ENCODE peak calls at places on chromosomes 7 and 10, in eight cellular contexts. One of them, this sample, is unnamed.

GRCh38 chr7:123687161-123687560 is 31.5 kb downstream of the LMOD2 start:
- DNase-seq in stimulated activated effector memory CD8-positive, alpha-beta T cell treated with anti-CD3 and anti-CD28 coated beads, Interleukin-12 subunit alpha, Interleukin-12 subunit beta, amount 100 ng/mL, for 72 hours: no peak
- DNase-seq in H9: no peak
- DNase-seq in fibroblast of mammary gland: no peak
- DNase-seq in NCI-H2171: no peak
- DNase-seq in stomach: no peak
- DNase-seq in HEK293T: no peak
- DNase-seq in Ammon's horn: no peak
- DNase-seq in this sample: no peak

GRCh38 chr7:108613147-108613948 is 43.7 kb downstream of the DNAJB9 start:
- DNase-seq in stimulated activated effector memory CD8-positive, alpha-beta T cell treated with anti-CD3 and anti-CD28 coated beads, Interleukin-12 subunit alpha, Interleukin-12 subunit beta, amount 100 ng/mL, for 72 hours: no peak
- DNase-seq in H9: no peak
- DNase-seq in fibroblast of mammary gland: peak
- DNase-seq in NCI-H2171: peak
- DNase-seq in stomach: no peak
- DNase-seq in HEK293T: peak
- DNase-seq in Ammon's horn: peak
- DNase-seq in this sample: no peak

GRCh38 chr10:128869101-128869712 is 597.8 kb upstream of the MGMT start:
- DNase-seq in stimulated activated effector memory CD8-positive, alpha-beta T cell treated with anti-CD3 and anti-CD28 coated beads, Interleukin-12 subunit alpha, Interleukin-12 subunit beta, amount 100 ng/mL, for 72 hours: no peak
- DNase-seq in H9: no peak
- DNase-seq in fibroblast of mammary gland: no peak
- DNase-seq in NCI-H2171: no peak
- DNase-seq in stomach: no peak
- DNase-seq in HEK293T: no peak
- DNase-seq in Ammon's horn: no peak
- DNase-seq in this sample: no peak

GRCh38 chr7:143979999-143980398 is 20.1 kb upstream of the OR6B1 start:
- DNase-seq in stimulated activated effector memory CD8-positive, alpha-beta T cell treated with anti-CD3 and anti-CD28 coated beads, Interleukin-12 subunit alpha, Interleukin-12 subunit beta, amount 100 ng/mL, for 72 hours: no peak
- DNase-seq in H9: no peak
- DNase-seq in fibroblast of mammary gland: no peak
- DNase-seq in NCI-H2171: no peak
- DNase-seq in stomach: peak
- DNase-seq in HEK293T: no peak
- DNase-seq in Ammon's horn: no peak
- DNase-seq in this sample: no peak

GRCh38 chr7:42097756-42098155 is 139.3 kb downstream of the GLI3 start:
- DNase-seq in stimulated activated effector memory CD8-positive, alpha-beta T cell treated with anti-CD3 and anti-CD28 coated beads, Interleukin-12 subunit alpha, Interleukin-12 subunit beta, amount 100 ng/mL, for 72 hours: no peak
- DNase-seq in H9: no peak
- DNase-seq in fibroblast of mammary gland: peak
- DNase-seq in NCI-H2171: no peak
- DNase-seq in stomach: no peak
- DNase-seq in HEK293T: peak
- DNase-seq in Ammon's horn: no peak
- DNase-seq in this sample: no peak

GRCh38 chr10:94361161-94361794 is 1.5 kb downstream of the NOC3L start:
- DNase-seq in stimulated activated effector memory CD8-positive, alpha-beta T cell treated with anti-CD3 and anti-CD28 coated beads, Interleukin-12 subunit alpha, Interleukin-12 subunit beta, amount 100 ng/mL, for 72 hours: no peak
- DNase-seq in H9: no peak
- DNase-seq in fibroblast of mammary gland: peak
- DNase-seq in NCI-H2171: no peak
- DNase-seq in stomach: peak
- DNase-seq in HEK293T: no peak
- DNase-seq in Ammon's horn: no peak
- DNase-seq in this sample: no peak

GRCh38 chr7:155459867-155460461 is 2.0 kb downstream of the EN2 start:
- DNase-seq in stimulated activated effector memory CD8-positive, alpha-beta T cell treated with anti-CD3 and anti-CD28 coated beads, Interleukin-12 subunit alpha, Interleukin-12 subunit beta, amount 100 ng/mL, for 72 hours: no peak
- DNase-seq in H9: no peak
- DNase-seq in fibroblast of mammary gland: no peak
- DNase-seq in NCI-H2171: no peak
- DNase-seq in stomach: no peak
- DNase-seq in HEK293T: no peak
- DNase-seq in Ammon's horn: no peak
- DNase-seq in this sample: no peak

GRCh38 chr10:92574545-92575377 is 868 bp upstream of the IDE start:
- DNase-seq in stimulated activated effector memory CD8-positive, alpha-beta T cell treated with anti-CD3 and anti-CD28 coated beads, Interleukin-12 subunit alpha, Interleukin-12 subunit beta, amount 100 ng/mL, for 72 hours: no peak
- DNase-seq in H9: no peak
- DNase-seq in fibroblast of mammary gland: peak
- DNase-seq in NCI-H2171: no peak
- DNase-seq in stomach: no peak
- DNase-seq in HEK293T: no peak
- DNase-seq in Ammon's horn: no peak
- DNase-seq in this sample: no peak

GRCh38 chr10:43396061-43396927 is 12.7 kb downstream of the HNRNPF start:
- DNase-seq in stimulated activated effector memory CD8-positive, alpha-beta T cell treated with anti-CD3 and anti-CD28 coated beads, Interleukin-12 subunit alpha, Interleukin-12 subunit beta, amount 100 ng/mL, for 72 hours: peak
- DNase-seq in H9: peak
- DNase-seq in fibroblast of mammary gland: peak
- DNase-seq in NCI-H2171: no peak
- DNase-seq in stomach: peak
- DNase-seq in HEK293T: peak
- DNase-seq in Ammon's horn: peak
- DNase-seq in this sample: peak

GRCh38 chr7:100863406-100863950 is 3.7 kb upstream of the TRIP6 start:
- DNase-seq in stimulated activated effector memory CD8-positive, alpha-beta T cell treated with anti-CD3 and anti-CD28 coated beads, Interleukin-12 subunit alpha, Interleukin-12 subunit beta, amount 100 ng/mL, for 72 hours: no peak
- DNase-seq in H9: no peak
- DNase-seq in fibroblast of mammary gland: no peak
- DNase-seq in NCI-H2171: no peak
- DNase-seq in stomach: peak
- DNase-seq in HEK293T: no peak
- DNase-seq in Ammon's horn: peak
- DNase-seq in this sample: no peak

GRCh38 chr10:75468612-75469011 is 37.2 kb downstream of the LRMDA start:
- DNase-seq in stimulated activated effector memory CD8-positive, alpha-beta T cell treated with anti-CD3 and anti-CD28 coated beads, Interleukin-12 subunit alpha, Interleukin-12 subunit beta, amount 100 ng/mL, for 72 hours: no peak
- DNase-seq in H9: no peak
- DNase-seq in fibroblast of mammary gland: no peak
- DNase-seq in NCI-H2171: no peak
- DNase-seq in stomach: no peak
- DNase-seq in HEK293T: no peak
- DNase-seq in Ammon's horn: no peak
- DNase-seq in this sample: no peak

GRCh38 chr7:9945882-9946281 is 1027.8 kb upstream of the PHF14 start:
- DNase-seq in stimulated activated effector memory CD8-positive, alpha-beta T cell treated with anti-CD3 and anti-CD28 coated beads, Interleukin-12 subunit alpha, Interleukin-12 subunit beta, amount 100 ng/mL, for 72 hours: no peak
- DNase-seq in H9: no peak
- DNase-seq in fibroblast of mammary gland: no peak
- DNase-seq in NCI-H2171: no peak
- DNase-seq in stomach: no peak
- DNase-seq in HEK293T: no peak
- DNase-seq in Ammon's horn: no peak
- DNase-seq in this sample: no peak

GRCh38 chr10:71263376-71263775 is 51.0 kb downstream of the UNC5B start:
- DNase-seq in stimulated activated effector memory CD8-positive, alpha-beta T cell treated with anti-CD3 and anti-CD28 coated beads, Interleukin-12 subunit alpha, Interleukin-12 subunit beta, amount 100 ng/mL, for 72 hours: no peak
- DNase-seq in H9: no peak
- DNase-seq in fibroblast of mammary gland: no peak
- DNase-seq in NCI-H2171: no peak
- DNase-seq in stomach: no peak
- DNase-seq in HEK293T: no peak
- DNase-seq in Ammon's horn: peak
- DNase-seq in this sample: no peak

GRCh38 chr10:133312769-133313145 is 4.0 kb downstream of the ZNF511 start:
- DNase-seq in stimulated activated effector memory CD8-positive, alpha-beta T cell treated with anti-CD3 and anti-CD28 coated beads, Interleukin-12 subunit alpha, Interleukin-12 subunit beta, amount 100 ng/mL, for 72 hours: no peak
- DNase-seq in H9: no peak
- DNase-seq in fibroblast of mammary gland: no peak
- DNase-seq in NCI-H2171: no peak
- DNase-seq in stomach: no peak
- DNase-seq in HEK293T: no peak
- DNase-seq in Ammon's horn: no peak
- DNase-seq in this sample: no peak

GRCh38 chr10:132264966-132265877 is 42.5 kb downstream of the STK32C start:
- DNase-seq in stimulated activated effector memory CD8-positive, alpha-beta T cell treated with anti-CD3 and anti-CD28 coated beads, Interleukin-12 subunit alpha, Interleukin-12 subunit beta, amount 100 ng/mL, for 72 hours: no peak
- DNase-seq in H9: no peak
- DNase-seq in fibroblast of mammary gland: no peak
- DNase-seq in NCI-H2171: no peak
- DNase-seq in stomach: no peak
- DNase-seq in HEK293T: no peak
- DNase-seq in Ammon's horn: no peak
- DNase-seq in this sample: no peak

GRCh38 chr10:125084191-125085186 is 75.9 kb downstream of the CTBP2 start:
- DNase-seq in stimulated activated effector memory CD8-positive, alpha-beta T cell treated with anti-CD3 and anti-CD28 coated beads, Interleukin-12 subunit alpha, Interleukin-12 subunit beta, amount 100 ng/mL, for 72 hours: no peak
- DNase-seq in H9: peak
- DNase-seq in fibroblast of mammary gland: peak
- DNase-seq in NCI-H2171: no peak
- DNase-seq in stomach: peak
- DNase-seq in HEK293T: peak
- DNase-seq in Ammon's horn: peak
- DNase-seq in this sample: no peak

GRCh38 chr7:134367956-134368749 is 51.4 kb upstream of the SLC35B4 start:
- DNase-seq in stimulated activated effector memory CD8-positive, alpha-beta T cell treated with anti-CD3 and anti-CD28 coated beads, Interleukin-12 subunit alpha, Interleukin-12 subunit beta, amount 100 ng/mL, for 72 hours: no peak
- DNase-seq in H9: no peak
- DNase-seq in fibroblast of mammary gland: peak
- DNase-seq in NCI-H2171: no peak
- DNase-seq in stomach: no peak
- DNase-seq in HEK293T: no peak
- DNase-seq in Ammon's horn: no peak
- DNase-seq in this sample: no peak

GRCh38 chr7:94510582-94511456 is 1.2 kb downstream of the CASD1 start:
- DNase-seq in stimulated activated effector memory CD8-positive, alpha-beta T cell treated with anti-CD3 and anti-CD28 coated beads, Interleukin-12 subunit alpha, Interleukin-12 subunit beta, amount 100 ng/mL, for 72 hours: no peak
- DNase-seq in H9: peak
- DNase-seq in fibroblast of mammary gland: peak
- DNase-seq in NCI-H2171: peak
- DNase-seq in stomach: peak
- DNase-seq in HEK293T: peak
- DNase-seq in Ammon's horn: peak
- DNase-seq in this sample: no peak

GRCh38 chr10:32169556-32169955 is 113.3 kb upstream of the KIF5B start:
- DNase-seq in stimulated activated effector memory CD8-positive, alpha-beta T cell treated with anti-CD3 and anti-CD28 coated beads, Interleukin-12 subunit alpha, Interleukin-12 subunit beta, amount 100 ng/mL, for 72 hours: no peak
- DNase-seq in H9: no peak
- DNase-seq in fibroblast of mammary gland: no peak
- DNase-seq in NCI-H2171: no peak
- DNase-seq in stomach: peak
- DNase-seq in HEK293T: no peak
- DNase-seq in Ammon's horn: no peak
- DNase-seq in this sample: no peak

GRCh38 chr10:30439931-30440330 is 5.9 kb downstream of the MAP3K8 start:
- DNase-seq in stimulated activated effector memory CD8-positive, alpha-beta T cell treated with anti-CD3 and anti-CD28 coated beads, Interleukin-12 subunit alpha, Interleukin-12 subunit beta, amount 100 ng/mL, for 72 hours: no peak
- DNase-seq in H9: no peak
- DNase-seq in fibroblast of mammary gland: no peak
- DNase-seq in NCI-H2171: no peak
- DNase-seq in stomach: no peak
- DNase-seq in HEK293T: no peak
- DNase-seq in Ammon's horn: no peak
- DNase-seq in this sample: no peak

GRCh38 chr7:158828343-158829020 is 827 bp downstream of the ESYT2 start:
- DNase-seq in stimulated activated effector memory CD8-positive, alpha-beta T cell treated with anti-CD3 and anti-CD28 coated beads, Interleukin-12 subunit alpha, Interleukin-12 subunit beta, amount 100 ng/mL, for 72 hours: peak
- DNase-seq in H9: peak
- DNase-seq in fibroblast of mammary gland: no peak
- DNase-seq in NCI-H2171: no peak
- DNase-seq in stomach: peak
- DNase-seq in HEK293T: peak
- DNase-seq in Ammon's horn: no peak
- DNase-seq in this sample: no peak

GRCh38 chr10:124579003-124579384 is 117.4 kb downstream of the LHPP start:
- DNase-seq in stimulated activated effector memory CD8-positive, alpha-beta T cell treated with anti-CD3 and anti-CD28 coated beads, Interleukin-12 subunit alpha, Interleukin-12 subunit beta, amount 100 ng/mL, for 72 hours: no peak
- DNase-seq in H9: no peak
- DNase-seq in fibroblast of mammary gland: peak
- DNase-seq in NCI-H2171: no peak
- DNase-seq in stomach: no peak
- DNase-seq in HEK293T: no peak
- DNase-seq in Ammon's horn: no peak
- DNase-seq in this sample: no peak

GRCh38 chr7:142385528-142386340 is 127.9 kb upstream of the PRSS58 start:
- DNase-seq in stimulated activated effector memory CD8-positive, alpha-beta T cell treated with anti-CD3 and anti-CD28 coated beads, Interleukin-12 subunit alpha, Interleukin-12 subunit beta, amount 100 ng/mL, for 72 hours: no peak
- DNase-seq in H9: peak
- DNase-seq in fibroblast of mammary gland: peak
- DNase-seq in NCI-H2171: peak
- DNase-seq in stomach: no peak
- DNase-seq in HEK293T: peak
- DNase-seq in Ammon's horn: peak
- DNase-seq in this sample: no peak

GRCh38 chr10:22475857-22476600 is 130.7 kb downstream of the SPAG6 start:
- DNase-seq in stimulated activated effector memory CD8-positive, alpha-beta T cell treated with anti-CD3 and anti-CD28 coated beads, Interleukin-12 subunit alpha, Interleukin-12 subunit beta, amount 100 ng/mL, for 72 hours: peak
- DNase-seq in H9: peak
- DNase-seq in fibroblast of mammary gland: no peak
- DNase-seq in NCI-H2171: no peak
- DNase-seq in stomach: no peak
- DNase-seq in HEK293T: no peak
- DNase-seq in Ammon's horn: peak
- DNase-seq in this sample: no peak

GRCh38 chr10:67075381-67076001 is 149.7 kb downstream of the LRRTM3 start:
- DNase-seq in stimulated activated effector memory CD8-positive, alpha-beta T cell treated with anti-CD3 and anti-CD28 coated beads, Interleukin-12 subunit alpha, Interleukin-12 subunit beta, amount 100 ng/mL, for 72 hours: no peak
- DNase-seq in H9: no peak
- DNase-seq in fibroblast of mammary gland: no peak
- DNase-seq in NCI-H2171: no peak
- DNase-seq in stomach: no peak
- DNase-seq in HEK293T: no peak
- DNase-seq in Ammon's horn: no peak
- DNase-seq in this sample: no peak

GRCh38 chr7:118104812-118105441 is 79.0 kb upstream of the LSM8 start:
- DNase-seq in stimulated activated effector memory CD8-positive, alpha-beta T cell treated with anti-CD3 and anti-CD28 coated beads, Interleukin-12 subunit alpha, Interleukin-12 subunit beta, amount 100 ng/mL, for 72 hours: no peak
- DNase-seq in H9: no peak
- DNase-seq in fibroblast of mammary gland: peak
- DNase-seq in NCI-H2171: no peak
- DNase-seq in stomach: no peak
- DNase-seq in HEK293T: peak
- DNase-seq in Ammon's horn: peak
- DNase-seq in this sample: no peak

GRCh38 chr10:35308809-35309208 is 27.5 kb upstream of the CCNY start:
- DNase-seq in stimulated activated effector memory CD8-positive, alpha-beta T cell treated with anti-CD3 and anti-CD28 coated beads, Interleukin-12 subunit alpha, Interleukin-12 subunit beta, amount 100 ng/mL, for 72 hours: no peak
- DNase-seq in H9: no peak
- DNase-seq in fibroblast of mammary gland: no peak
- DNase-seq in NCI-H2171: no peak
- DNase-seq in stomach: no peak
- DNase-seq in HEK293T: no peak
- DNase-seq in Ammon's horn: no peak
- DNase-seq in this sample: no peak

GRCh38 chr7:32164341-32164996 is 94.3 kb upstream of the PDE1C start:
- DNase-seq in stimulated activated effector memory CD8-positive, alpha-beta T cell treated with anti-CD3 and anti-CD28 coated beads, Interleukin-12 subunit alpha, Interleukin-12 subunit beta, amount 100 ng/mL, for 72 hours: no peak
- DNase-seq in H9: peak
- DNase-seq in fibroblast of mammary gland: peak
- DNase-seq in NCI-H2171: peak
- DNase-seq in stomach: no peak
- DNase-seq in HEK293T: peak
- DNase-seq in Ammon's horn: peak
- DNase-seq in this sample: no peak

GRCh38 chr10:69005704-69006103 is 17.1 kb downstream of the KIFBP start:
- DNase-seq in stimulated activated effector memory CD8-positive, alpha-beta T cell treated with anti-CD3 and anti-CD28 coated beads, Interleukin-12 subunit alpha, Interleukin-12 subunit beta, amount 100 ng/mL, for 72 hours: no peak
- DNase-seq in H9: no peak
- DNase-seq in fibroblast of mammary gland: no peak
- DNase-seq in NCI-H2171: no peak
- DNase-seq in stomach: no peak
- DNase-seq in HEK293T: no peak
- DNase-seq in Ammon's horn: no peak
- DNase-seq in this sample: no peak

GRCh38 chr10:43253461-43254198 is 13.2 kb downstream of the RASGEF1A start:
- DNase-seq in stimulated activated effector memory CD8-positive, alpha-beta T cell treated with anti-CD3 and anti-CD28 coated beads, Interleukin-12 subunit alpha, Interleukin-12 subunit beta, amount 100 ng/mL, for 72 hours: peak
- DNase-seq in H9: peak
- DNase-seq in fibroblast of mammary gland: no peak
- DNase-seq in NCI-H2171: no peak
- DNase-seq in stomach: peak
- DNase-seq in HEK293T: no peak
- DNase-seq in Ammon's horn: no peak
- DNase-seq in this sample: no peak

GRCh38 chr10:88851706-88852105 is at the start of gene ANKRD22:
- DNase-seq in stimulated activated effector memory CD8-positive, alpha-beta T cell treated with anti-CD3 and anti-CD28 coated beads, Interleukin-12 subunit alpha, Interleukin-12 subunit beta, amount 100 ng/mL, for 72 hours: no peak
- DNase-seq in H9: peak
- DNase-seq in fibroblast of mammary gland: peak
- DNase-seq in NCI-H2171: no peak
- DNase-seq in stomach: peak
- DNase-seq in HEK293T: no peak
- DNase-seq in Ammon's horn: no peak
- DNase-seq in this sample: no peak